ENCODE peak calls at places on chromosomes 4 and X, in ten cellular contexts. M is activated CD4-positive, alpha-beta T cell treated with anti-CD3 and anti-CD28 coated beads, Interleukin-2, amount 50 U/mL, for 1 hour; F is RKO; I is upper lobe of right lung; E is central memory CD4-positive, alpha-beta T cell; V is BE2C; T is HS-27A; B is AG20443; Y is esophagus squamous epithelium; S is H7. O is an unnamed sample.

GRCh38 chr4:94480362-94480951 is 28.7 kb downstream of the PDLIM5 start:
- DNase-seq in M (no peak), F (no peak), I (no peak), E (no peak), V (peak; percentile 37), T (no peak), B (no peak), Y (no peak), S (no peak), O (no peak)

GRCh38 chr4:170591076-170591475 is 501.3 kb upstream of the AADAT start:
- DNase-seq in M (no peak), F (no peak), I (no peak), E (no peak), V (no peak), T (no peak), B (no peak), Y (no peak), S (no peak), O (no peak)

GRCh38 chr4:138857399-138857798 is 158.2 kb upstream of the NOCT start:
- DNase-seq in M (no peak), F (no peak), I (no peak), E (no peak), V (no peak), T (no peak), B (no peak), Y (no peak), S (no peak), O (no peak)

GRCh38 chrX:142068365-142068764 is 136.7 kb downstream of the MAGEC2 start:
- DNase-seq in M (no peak), F (no peak), I (no peak), E (no peak), V (no peak), T (no peak), B (no peak), Y (no peak), S (no peak), O (no peak)

GRCh38 chr4:137610960-137611359 is 78.7 kb upstream of the PCDH18 start:
- DNase-seq in M (no peak), F (peak; percentile 30), I (no peak), E (no peak), V (peak; percentile 43), T (no peak), B (peak; percentile 20), Y (no peak), S (peak; percentile 16), O (no peak)

GRCh38 chr4:26297219-26297618 is 23.6 kb upstream of the RBPJ start:
- DNase-seq in M (no peak), F (no peak), I (no peak), E (no peak), V (no peak), T (no peak), B (no peak), Y (no peak), S (no peak), O (no peak)

GRCh38 chr4:148782284-148782683 is 340.1 kb upstream of the NR3C2 start:
- DNase-seq in M (no peak), F (no peak), I (no peak), E (no peak), V (no peak), T (no peak), B (no peak), Y (no peak), S (peak; percentile 25), O (no peak)

GRCh38 chr4:66639361-66639760 is 905.9 kb downstream of the CENPC start:
- DNase-seq in M (no peak), F (no peak), I (no peak), E (no peak), V (no peak), T (peak; percentile 56), B (no peak), Y (no peak), S (no peak), O (no peak)

GRCh38 chr4:76219299-76220055 is 5.9 kb upstream of the SCARB2 start:
- DNase-seq in M (no peak), F (no peak), I (no peak), E (no peak), V (no peak), T (no peak), B (peak; percentile 68), Y (no peak), S (no peak), O (no peak)

GRCh38 chr4:1579834-1580686 is 104.1 kb downstream of the FAM53A start:
- DNase-seq in M (peak; percentile 94), F (peak; percentile 86), I (peak; percentile 98), E (peak; percentile 92), V (peak; percentile 98), T (no peak), B (peak; percentile 96), Y (peak; percentile 71), S (peak; percentile 99), O (peak; percentile 91)

GRCh38 chrX:103554687-103555417 is 30.5 kb upstream of the TCEAL4 start:
- DNase-seq in M (peak; percentile 60), F (no peak), I (no peak), E (peak; percentile 62), V (peak; percentile 62), T (no peak), B (peak; percentile 53), Y (no peak), S (peak; percentile 13), O (no peak)

GRCh38 chrX:43881410-43882293 is 598 bp downstream of the MAOB start:
- DNase-seq in M (no peak), F (no peak), I (no peak), E (no peak), V (no peak), T (no peak), B (no peak), Y (no peak), S (no peak), O (no peak)

GRCh38 chrX:17608898-17609297 is 128.4 kb upstream of the SCML1 start:
- DNase-seq in M (no peak), F (no peak), I (no peak), E (no peak), V (no peak), T (no peak), B (no peak), Y (no peak), S (no peak), O (no peak)

GRCh38 chr4:81844717-81845116 is 373.0 kb upstream of the RASGEF1B start:
- DNase-seq in M (peak; percentile 61), F (peak; percentile 87), I (no peak), E (peak; percentile 64), V (peak; percentile 69), T (peak; percentile 58), B (peak; percentile 69), Y (no peak), S (peak; percentile 58), O (no peak)

GRCh38 chr4:151297170-151297569 is 20.2 kb downstream of the PRSS48 start:
- DNase-seq in M (no peak), F (no peak), I (no peak), E (no peak), V (no peak), T (no peak), B (no peak), Y (no peak), S (no peak), O (no peak)

GRCh38 chrX:150649096-150649870 is 43.9 kb upstream of the MTMR1 start:
- DNase-seq in M (no peak), F (no peak), I (no peak), E (no peak), V (peak; percentile 3), T (no peak), B (peak; percentile 7), Y (no peak), S (peak; percentile 5), O (no peak)

GRCh38 chr4:133154725-133155124 is 5.6 kb downstream of the PCDH10 start:
- DNase-seq in M (no peak), F (peak; percentile 14), I (no peak), E (no peak), V (peak; percentile 41), T (no peak), B (peak; percentile 38), Y (no peak), S (peak; percentile 23), O (no peak)

GRCh38 chrX:16966745-16967144 is 20.3 kb downstream of the REPS2 start:
- DNase-seq in M (no peak), F (no peak), I (no peak), E (no peak), V (no peak), T (no peak), B (no peak), Y (no peak), S (no peak), O (no peak)

GRCh38 chr4:48223633-48224295 is 45.9 kb downstream of the TEC start:
- DNase-seq in M (no peak), F (peak; percentile 79), I (no peak), E (no peak), V (no peak), T (peak; percentile 8), B (no peak), Y (no peak), S (no peak), O (no peak)

GRCh38 chr4:16187455-16187854 is 38.8 kb downstream of the TAPT1 start:
- DNase-seq in M (no peak), F (peak; percentile 12), I (no peak), E (no peak), V (no peak), T (no peak), B (no peak), Y (no peak), S (no peak), O (no peak)

GRCh38 chrX:46637937-46638336 is 64.4 kb downstream of the CHST7 start:
- DNase-seq in M (no peak), F (no peak), I (no peak), E (no peak), V (no peak), T (no peak), B (no peak), Y (no peak), S (no peak), O (no peak)

GRCh38 chrX:15956684-15957083 is 102.1 kb upstream of the AP1S2 start:
- DNase-seq in M (no peak), F (no peak), I (no peak), E (no peak), V (no peak), T (no peak), B (no peak), Y (no peak), S (peak; percentile 24), O (no peak)

GRCh38 chr4:80532674-80533333 is 197.3 kb downstream of the CFAP299 start:
- DNase-seq in M (no peak), F (no peak), I (no peak), E (no peak), V (no peak), T (no peak), B (no peak), Y (no peak), S (no peak), O (no peak)

GRCh38 chr4:13783800-13784411 is 156.4 kb upstream of the BOD1L1 start:
- DNase-seq in M (no peak), F (no peak), I (no peak), E (no peak), V (no peak), T (no peak), B (no peak), Y (no peak), S (no peak), O (no peak)

GRCh38 chr4:183823394-183823793 is 81.7 kb upstream of the STOX2 start:
- DNase-seq in M (no peak), F (no peak), I (no peak), E (no peak), V (peak; percentile 24), T (no peak), B (peak; percentile 71), Y (no peak), S (no peak), O (no peak)

GRCh38 chrX:115013705-115014104 is 3.7 kb downstream of the IL13RA2 start:
- DNase-seq in M (no peak), F (peak; percentile 28), I (no peak), E (no peak), V (no peak), T (no peak), B (no peak), Y (no peak), S (no peak), O (no peak)

GRCh38 chrX:38358274-38358673 is 5.9 kb downstream of the OTC start:
- DNase-seq in M (no peak), F (no peak), I (no peak), E (no peak), V (no peak), T (no peak), B (no peak), Y (no peak), S (no peak), O (no peak)

GRCh38 chr4:165464813-165465381 is 86.1 kb downstream of the CPE start:
- DNase-seq in M (peak; percentile 2), F (peak; percentile 74), I (no peak), E (peak; percentile 21), V (peak; percentile 9), T (no peak), B (peak; percentile 63), Y (no peak), S (peak; percentile 46), O (no peak)

O was measured in RWPE2.